ENCODE peak calls at places on chromosomes 5 and 9, in four cellular contexts. One of them, this sample, is unnamed. For H3K27me3 and H3K4me1, the result is how much of the 10 kb centered on the place peaks cover.

GRCh38 chr5:145471026-145471425 is 364.1 kb downstream of the PRELID2 start:
- DNase-seq in transverse colon: no peak
- DNase-seq in RWPE2: no peak
- DNase-seq in mesendoderm: no peak
- DNase-seq in this sample: no peak

GRCh38 chr9:19229725-19230355 is 653 bp upstream of the DENND4C start:
- DNase-seq in mesendoderm: peak
- DNase-seq in transverse colon: peak
- DNase-seq in RWPE2: peak
- DNase-seq in this sample: peak

GRCh38 chr9:17776735-17777134 is 197.9 kb downstream of the SH3GL2 start:
- DNase-seq in RWPE2: no peak
- DNase-seq in transverse colon: no peak
- DNase-seq in mesendoderm: no peak
- DNase-seq in this sample: no peak

GRCh38 chr5:17807069-17807468 is 172.8 kb downstream of the TAF11L14 start:
- DNase-seq in transverse colon: no peak
- DNase-seq in mesendoderm: no peak
- DNase-seq in RWPE2: no peak
- DNase-seq in this sample: no peak

GRCh38 chr9:214488-215448 is at the start of gene DOCK8:
- DNase-seq in transverse colon: peak
- DNase-seq in RWPE2: no peak
- DNase-seq in mesendoderm: peak
- DNase-seq in this sample: peak

GRCh38 chr9:104871961-104872527 is 55.9 kb downstream of the ABCA1 start:
- DNase-seq in RWPE2: no peak
- DNase-seq in mesendoderm: no peak
- DNase-seq in transverse colon: no peak
- DNase-seq in this sample: no peak

GRCh38 chr9:14238044-14238443 is 75.9 kb downstream of the NFIB start:
- DNase-seq in mesendoderm: peak
- DNase-seq in RWPE2: peak
- DNase-seq in transverse colon: no peak
- DNase-seq in this sample: no peak

GRCh38 chr5:584846-585245 is 27.3 kb upstream of the CEP72 start:
- DNase-seq in RWPE2: peak
- DNase-seq in mesendoderm: no peak
- DNase-seq in transverse colon: no peak
- DNase-seq in this sample: no peak

GRCh38 chr5:157280511-157280910 is 14.6 kb downstream of the CYFIP2 start:
- DNase-seq in mesendoderm: no peak
- DNase-seq in RWPE2: no peak
- DNase-seq in transverse colon: no peak
- DNase-seq in this sample: no peak

GRCh38 chr5:342501-343460 is 21.3 kb downstream of the AHRR start:
- DNase-seq in mesendoderm: no peak
- DNase-seq in RWPE2: no peak
- DNase-seq in transverse colon: no peak
- DNase-seq in this sample: no peak

GRCh38 chr5:96765043-96765442 is 42.7 kb downstream of the ERAP1 start:
- DNase-seq in mesendoderm: no peak
- DNase-seq in RWPE2: no peak
- DNase-seq in transverse colon: no peak
- DNase-seq in this sample: no peak

GRCh38 chr5:96220610-96221390 is 212.2 kb downstream of the PCSK1 start:
- DNase-seq in transverse colon: no peak
- DNase-seq in mesendoderm: no peak
- DNase-seq in RWPE2: no peak
- DNase-seq in this sample: no peak

GRCh38 chr5:77172713-77173328 is 37.7 kb upstream of the PDE8B start:
- DNase-seq in transverse colon: no peak
- DNase-seq in mesendoderm: no peak
- DNase-seq in RWPE2: no peak
- DNase-seq in this sample: no peak

GRCh38 chr9:134709512-134710270 is 68.1 kb downstream of the COL5A1 start:
- DNase-seq in RWPE2: no peak
- DNase-seq in transverse colon: no peak
- DNase-seq in mesendoderm: peak
- DNase-seq in this sample: no peak

GRCh38 chr5:180154821-180155220 is 54.2 kb downstream of the RASGEF1C start:
- DNase-seq in RWPE2: no peak
- DNase-seq in transverse colon: peak
- DNase-seq in mesendoderm: no peak
- DNase-seq in this sample: no peak

GRCh38 chr5:32276173-32276853 is 36.4 kb downstream of the MTMR12 start:
- DNase-seq in RWPE2: no peak
- DNase-seq in mesendoderm: peak
- DNase-seq in transverse colon: no peak
- DNase-seq in this sample: no peak

GRCh38 chr5:137075163-137075970 is 423.8 kb downstream of the SPOCK1 start:
- DNase-seq in mesendoderm: peak
- DNase-seq in transverse colon: peak
- DNase-seq in RWPE2: peak
- DNase-seq in this sample: no peak

GRCh38 chr9:93064392-93065124 is 6.1 kb downstream of the SUSD3 start:
- DNase-seq in mesendoderm: peak
- DNase-seq in RWPE2: no peak
- DNase-seq in transverse colon: peak
- DNase-seq in this sample: peak

GRCh38 chr5:31630931-31631330 is 8.0 kb upstream of the PDZD2 start:
- DNase-seq in transverse colon: no peak
- DNase-seq in mesendoderm: no peak
- DNase-seq in RWPE2: no peak
- DNase-seq in this sample: no peak

GRCh38 chr5:133244242-133244641 is 192.4 kb downstream of the HSPA4 start:
- DNase-seq in RWPE2: no peak
- DNase-seq in transverse colon: no peak
- DNase-seq in mesendoderm: no peak
- DNase-seq in this sample: no peak

GRCh38 chr9:131552030-131552429 is 6.7 kb downstream of the PRRT1B start:
- DNase-seq in mesendoderm: no peak
- DNase-seq in transverse colon: no peak
- DNase-seq in RWPE2: no peak
- DNase-seq in this sample: no peak
- H3K27me3 ChIP-seq in mesendoderm: under half
- H3K27me3 ChIP-seq in transverse colon: half or more
- H3K27me3 ChIP-seq in RWPE2: under half
- H3K27me3 ChIP-seq in this sample: under half

GRCh38 chr5:138661991-138662434 is 86.8 kb upstream of the HSPA9 start:
- DNase-seq in mesendoderm: no peak
- DNase-seq in transverse colon: no peak
- DNase-seq in RWPE2: no peak
- DNase-seq in this sample: no peak

GRCh38 chr5:138659121-138659520 is 83.9 kb upstream of the HSPA9 start:
- DNase-seq in RWPE2: peak
- DNase-seq in mesendoderm: no peak
- DNase-seq in transverse colon: no peak
- DNase-seq in this sample: no peak

GRCh38 chr5:138659561-138659960 is 84.4 kb upstream of the HSPA9 start:
- DNase-seq in RWPE2: peak
- DNase-seq in transverse colon: no peak
- DNase-seq in mesendoderm: no peak
- DNase-seq in this sample: no peak

GRCh38 chr5:138661342-138661975 is 86.3 kb upstream of the HSPA9 start:
- DNase-seq in mesendoderm: no peak
- DNase-seq in transverse colon: no peak
- DNase-seq in RWPE2: no peak
- DNase-seq in this sample: no peak

GRCh38 chr5:138660051-138660572 is 84.9 kb upstream of the HSPA9 start:
- DNase-seq in transverse colon: no peak
- DNase-seq in mesendoderm: no peak
- DNase-seq in RWPE2: peak
- DNase-seq in this sample: no peak
- H3K4me3 ChIP-seq in transverse colon: no peak
- H3K4me3 ChIP-seq in mesendoderm: no peak
- H3K4me3 ChIP-seq in RWPE2: no peak
- H3K4me3 ChIP-seq in this sample: no peak

DNA sequence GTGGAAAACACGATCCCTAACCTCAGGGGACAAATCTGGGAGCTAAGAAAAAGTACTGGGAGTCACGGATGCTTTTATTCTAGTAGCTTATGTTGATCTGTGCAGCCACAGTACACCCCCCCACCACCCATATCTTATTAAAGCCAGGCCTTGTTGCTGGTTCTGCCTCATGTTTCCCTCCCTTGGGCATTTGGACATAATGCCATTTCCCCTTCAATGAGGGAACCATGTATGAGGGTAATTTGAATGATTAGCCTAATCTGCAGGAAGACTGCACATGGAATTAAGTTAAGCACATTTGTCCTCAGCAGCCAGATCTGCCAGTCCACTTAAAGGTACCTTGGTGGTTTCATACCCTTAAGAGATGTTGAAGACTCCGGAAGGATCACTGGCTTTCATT is 102.0 kb downstream of the ARHGAP26 start:
- DNase-seq in RWPE2: no peak
- DNase-seq in mesendoderm: no peak
- DNase-seq in transverse colon: no peak
- DNase-seq in this sample: no peak
- H3K4me1 ChIP-seq in RWPE2: half or more
- H3K4me1 ChIP-seq in mesendoderm: under half
- H3K4me1 ChIP-seq in transverse colon: half or more
- H3K4me1 ChIP-seq in this sample: under half

GRCh38 chr5:1913578-1913977 is 30.9 kb upstream of the IRX4 start:
- DNase-seq in transverse colon: no peak
- DNase-seq in RWPE2: peak
- DNase-seq in mesendoderm: no peak
- DNase-seq in this sample: no peak
- H3K27me3 ChIP-seq in transverse colon: under half
- H3K27me3 ChIP-seq in RWPE2: under half
- H3K27me3 ChIP-seq in mesendoderm: under half
- H3K27me3 ChIP-seq in this sample: under half

DNA sequence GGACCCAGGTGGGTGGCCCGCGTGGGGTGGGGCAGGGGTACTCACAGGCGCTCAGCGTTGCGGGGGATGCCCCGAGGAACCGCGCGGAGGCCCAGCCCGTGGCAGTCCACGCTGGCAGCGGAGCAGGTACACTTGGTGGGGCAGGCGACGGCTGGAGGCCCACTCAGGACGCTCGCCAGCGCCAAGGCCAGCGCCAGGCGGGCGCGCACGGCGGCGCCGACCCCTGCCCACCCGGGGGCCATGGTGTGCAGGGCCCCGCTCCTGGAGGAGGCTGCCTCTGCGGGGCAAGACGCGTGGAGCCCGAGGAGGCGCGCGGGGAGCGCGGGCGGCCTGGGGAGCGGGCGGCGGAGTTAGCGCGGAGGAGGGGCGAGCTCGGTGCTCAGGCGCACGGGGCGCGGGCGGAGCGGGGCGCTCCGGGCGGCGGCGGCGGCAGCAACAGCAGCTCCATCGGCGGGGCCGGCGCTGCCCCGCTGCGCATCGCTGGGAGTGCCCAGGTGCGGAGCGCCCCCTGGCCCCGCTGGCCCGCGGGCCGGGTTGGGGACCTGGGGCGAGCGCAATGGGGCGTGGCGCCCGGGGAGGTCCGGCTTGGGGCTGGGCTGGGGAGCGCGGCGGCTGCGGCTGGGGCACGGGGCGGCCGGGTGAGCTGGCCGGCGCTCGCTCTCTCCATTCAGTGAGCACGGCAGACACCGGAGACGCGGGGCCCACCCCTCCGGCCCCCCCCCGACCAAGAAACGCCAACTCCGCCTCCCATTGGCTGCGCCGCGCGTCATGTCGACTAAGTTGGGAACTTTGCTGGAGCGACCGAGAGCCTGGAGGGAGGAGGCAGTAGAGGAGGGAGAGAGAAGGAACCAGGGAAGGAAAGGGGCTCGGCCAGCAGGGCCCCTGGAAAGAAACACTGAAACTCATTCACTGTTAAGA is at the start of gene SLIT3:
- DNase-seq in transverse colon: peak
- DNase-seq in RWPE2: peak
- DNase-seq in mesendoderm: peak
- DNase-seq in this sample: no peak
- H3K4me3 ChIP-seq in transverse colon: peak
- H3K4me3 ChIP-seq in RWPE2: peak
- H3K4me3 ChIP-seq in mesendoderm: peak
- H3K4me3 ChIP-seq in this sample: no peak

DNA sequence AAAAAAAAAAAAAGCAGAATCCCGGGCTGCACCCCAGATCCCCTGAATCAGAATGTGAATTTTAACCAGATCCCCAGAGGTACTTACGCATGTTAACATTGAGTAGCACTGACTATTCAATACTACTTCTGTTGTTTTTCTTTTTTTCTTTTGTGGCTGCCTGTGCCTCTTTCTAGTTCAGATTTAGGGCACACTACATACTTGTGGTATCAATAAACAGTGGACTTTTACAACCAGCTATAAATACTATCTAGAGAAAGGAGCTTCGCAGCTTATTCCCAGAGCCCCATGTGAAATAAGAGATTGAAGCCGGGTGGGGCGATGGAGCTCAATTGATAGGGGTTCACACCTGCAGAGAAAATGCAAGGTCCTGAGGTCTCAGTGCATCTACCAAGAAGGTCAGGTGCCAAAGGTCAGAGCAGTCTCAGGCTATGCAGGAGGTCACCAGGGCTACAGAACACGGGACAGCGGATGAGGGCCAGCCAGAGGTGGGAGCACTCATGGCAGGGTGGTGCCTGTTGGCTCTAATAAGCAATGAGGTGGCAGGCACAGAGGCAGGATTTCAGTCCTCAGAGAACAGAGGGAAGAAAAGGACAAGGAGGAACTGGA is 22.3 kb downstream of the WWC1 start:
- DNase-seq in transverse colon: no peak
- DNase-seq in RWPE2: no peak
- DNase-seq in mesendoderm: no peak
- DNase-seq in this sample: no peak
- H3K4me1 ChIP-seq in transverse colon: under half
- H3K4me1 ChIP-seq in RWPE2: half or more
- H3K4me1 ChIP-seq in mesendoderm: under half
- H3K4me1 ChIP-seq in this sample: under half

GRCh38 chr5:5062903-5063302 is 77.2 kb upstream of the ADAMTS16 start:
- DNase-seq in transverse colon: no peak
- DNase-seq in mesendoderm: no peak
- DNase-seq in RWPE2: no peak
- DNase-seq in this sample: no peak

GRCh38 chr5:5065472-5065871 is 74.7 kb upstream of the ADAMTS16 start:
- DNase-seq in RWPE2: no peak
- DNase-seq in mesendoderm: no peak
- DNase-seq in transverse colon: no peak
- DNase-seq in this sample: no peak

GRCh38 chr5:5066276-5067186 is 73.6 kb upstream of the ADAMTS16 start:
- DNase-seq in transverse colon: no peak
- DNase-seq in mesendoderm: peak
- DNase-seq in RWPE2: no peak
- DNase-seq in this sample: no peak

GRCh38 chr5:5063533-5063953 is 76.6 kb upstream of the ADAMTS16 start:
- DNase-seq in RWPE2: no peak
- DNase-seq in transverse colon: no peak
- DNase-seq in mesendoderm: peak
- DNase-seq in this sample: no peak

GRCh38 chr5:5061836-5062235 is 78.3 kb upstream of the ADAMTS16 start:
- DNase-seq in transverse colon: no peak
- DNase-seq in RWPE2: no peak
- DNase-seq in mesendoderm: no peak
- DNase-seq in this sample: no peak
- H3K27me3 ChIP-seq in transverse colon: under half
- H3K27me3 ChIP-seq in RWPE2: half or more
- H3K27me3 ChIP-seq in mesendoderm: under half
- H3K27me3 ChIP-seq in this sample: under half